ENCODE peak calls at places on chromosome 9, in eight cellular contexts. Q is astrocyte of the spinal cord, K is bronchial epithelial cell, H is Caco-2, O is right atrium auricular region, Y is Peyer's patch, T is A549, P is cardiac fibroblast. N is an unnamed sample.

GRCh38 chr9:117461386-117461785 is 46.5 kb upstream of the ASTN2 start:
- DNase-seq in Q (no peak), K (no peak), H (no peak), O (no peak), Y (no peak), T (no peak), P (no peak), N (no peak)

GRCh38 chr9:105670775-105671174 is 8.5 kb downstream of the TAL2 start:
- DNase-seq in Q (no peak), K (no peak), H (no peak), O (no peak), Y (no peak), T (no peak), P (no peak), N (no peak)

GRCh38 chr9:133331641-133332380 is 4.2 kb downstream of the SURF6 start:
- DNase-seq in Q (no peak), K (no peak), H (no peak), O (no peak), Y (peak), T (no peak), P (no peak), N (no peak)

GRCh38 chr9:93297659-93298497 is 113.9 kb downstream of the WNK2 start:
- DNase-seq in Q (no peak), K (no peak), H (no peak), O (peak), Y (peak), T (no peak), P (no peak), N (no peak)

GRCh38 chr9:23743041-23743440 is 83.0 kb downstream of the ELAVL2 start:
- DNase-seq in Q (no peak), K (no peak), H (no peak), O (no peak), Y (no peak), T (no peak), P (no peak), N (no peak)

GRCh38 chr9:125652771-125653170 is 54.2 kb downstream of the MAPKAP1 start:
- DNase-seq in Q (no peak), K (no peak), H (no peak), O (no peak), Y (no peak), T (no peak), P (no peak), N (no peak)

GRCh38 chr9:130732131-130732530 is 38.6 kb downstream of the EXOSC2 start:
- DNase-seq in Q (no peak), K (no peak), H (no peak), O (no peak), Y (no peak), T (no peak), P (peak), N (peak)

GRCh38 chr9:4796988-4797956 is 4.5 kb downstream of the RCL1 start:
- DNase-seq in Q (peak), K (peak), H (peak), O (no peak), Y (no peak), T (peak), P (peak), N (peak)

GRCh38 chr9:96651626-96652025 is 3.5 kb downstream of the PRXL2C start:
- DNase-seq in Q (peak), K (peak), H (no peak), O (no peak), Y (no peak), T (peak), P (peak), N (peak)

GRCh38 chr9:91811024-91811909 is 138.8 kb downstream of the ROR2 start:
- DNase-seq in Q (no peak), K (no peak), H (no peak), O (no peak), Y (no peak), T (no peak), P (no peak), N (no peak)

GRCh38 chr9:17402309-17402708 is 176.6 kb upstream of the SH3GL2 start:
- DNase-seq in Q (peak), K (peak), H (peak), O (no peak), Y (no peak), T (no peak), P (peak), N (peak)

GRCh38 chr9:103037508-103038477 is 42.7 kb downstream of the CYLC2 start:
- DNase-seq in Q (peak), K (peak), H (no peak), O (no peak), Y (no peak), T (no peak), P (peak), N (no peak)

GRCh38 chr9:110936252-110936651 is 102.0 kb downstream of the LPAR1 start:
- DNase-seq in Q (no peak), K (no peak), H (no peak), O (no peak), Y (no peak), T (no peak), P (no peak), N (no peak)

GRCh38 chr9:127569819-127570401 is 42.2 kb upstream of the STXBP1 start:
- DNase-seq in Q (peak), K (peak), H (no peak), O (no peak), Y (no peak), T (no peak), P (no peak), N (peak)

GRCh38 chr9:113783475-113783874 is 92.6 kb upstream of the ZNF618 start:
- DNase-seq in Q (no peak), K (no peak), H (no peak), O (no peak), Y (no peak), T (no peak), P (no peak), N (no peak)

GRCh38 chr9:97889941-97890557 is 32.3 kb downstream of the TRMO start:
- DNase-seq in Q (no peak), K (no peak), H (peak), O (no peak), Y (peak), T (peak), P (peak), N (peak)

GRCh38 chr9:94780516-94780950 is 54.0 kb downstream of the AOPEP start:
- DNase-seq in Q (no peak), K (peak), H (no peak), O (peak), Y (no peak), T (no peak), P (no peak), N (peak)

GRCh38 chr9:124462739-124463138 is 12.5 kb downstream of the ADGRD2 start:
- DNase-seq in Q (no peak), K (no peak), H (no peak), O (no peak), Y (no peak), T (no peak), P (no peak), N (no peak)

GRCh38 chr9:133372144-133372543 is 3.7 kb downstream of the SURF4 start:
- DNase-seq in Q (no peak), K (no peak), H (no peak), O (no peak), Y (no peak), T (no peak), P (no peak), N (no peak)

GRCh38 chr9:114434878-114435311 is 47.1 kb upstream of the AKNA start:
- DNase-seq in Q (peak), K (peak), H (peak), O (no peak), Y (no peak), T (peak), P (peak), N (peak)

GRCh38 chr9:115015018-115015635 is 84.7 kb upstream of the TNFSF8 start:
- DNase-seq in Q (peak), K (peak), H (peak), O (no peak), Y (peak), T (peak), P (peak), N (peak)

GRCh38 chr9:87147803-87148202 is 200.5 kb upstream of the GAS1 start:
- DNase-seq in Q (no peak), K (no peak), H (no peak), O (no peak), Y (no peak), T (no peak), P (no peak), N (no peak)

GRCh38 chr9:114653556-114654159 is 3.9 kb downstream of the TEX53 start:
- DNase-seq in Q (peak), K (peak), H (peak), O (peak), Y (peak), T (peak), P (peak), N (peak)

GRCh38 chr9:3028535-3028934 is 184.6 kb upstream of the PUM3 start:
- DNase-seq in Q (peak), K (no peak), H (no peak), O (no peak), Y (no peak), T (no peak), P (no peak), N (no peak)

GRCh38 chr9:33452828-33453271 is 5.5 kb upstream of the AQP3 start:
- DNase-seq in Q (peak), K (peak), H (peak), O (no peak), Y (peak), T (peak), P (peak), N (peak)

GRCh38 chr9:116391306-116391900 is 237.8 kb downstream of the PAPPA start:
- DNase-seq in Q (peak), K (peak), H (no peak), O (no peak), Y (no peak), T (no peak), P (peak), N (peak)

GRCh38 chr9:95507456-95508241 is 9.1 kb downstream of the PTCH1 start:
- DNase-seq in Q (peak), K (peak), H (peak), O (no peak), Y (peak), T (peak), P (peak), N (peak)

GRCh38 chr9:125125523-125125922 is 17.8 kb downstream of the SCAI start:
- DNase-seq in Q (peak), K (no peak), H (no peak), O (no peak), Y (no peak), T (no peak), P (peak), N (no peak)

GRCh38 chr9:7172445-7173115 is 414.8 kb downstream of the KDM4C start:
- DNase-seq in Q (peak), K (no peak), H (no peak), O (no peak), Y (no peak), T (no peak), P (peak), N (no peak)

GRCh38 chr9:79362100-79363081 is 209.4 kb upstream of the TLE4 start:
- DNase-seq in Q (peak), K (peak), H (no peak), O (no peak), Y (no peak), T (peak), P (peak), N (peak)

GRCh38 chr9:74533253-74533652 is 36.1 kb downstream of the RORB start:
- DNase-seq in Q (no peak), K (no peak), H (no peak), O (no peak), Y (no peak), T (no peak), P (no peak), N (no peak)

GRCh38 chr9:74534847-74535246 is 37.7 kb downstream of the RORB start:
- DNase-seq in Q (no peak), K (no peak), H (no peak), O (no peak), Y (no peak), T (no peak), P (no peak), N (no peak)
- TF ChIP-seq CTCF in Q (no peak), K (no peak), H (no peak), O (no peak), Y (no peak), T (no peak), P (no peak), N (no peak)

GRCh38 chr9:132244582-132245455 is 83.0 kb downstream of the NTNG2 start:
- DNase-seq in Q (no peak), K (no peak), H (no peak), O (no peak), Y (no peak), T (no peak), P (peak), N (no peak)

GRCh38 chr9:132247942-132248341 is 86.1 kb downstream of the NTNG2 start:
- DNase-seq in Q (no peak), K (no peak), H (no peak), O (no peak), Y (no peak), T (no peak), P (no peak), N (no peak)

GRCh38 chr9:132242621-132243155 is 80.8 kb downstream of the NTNG2 start:
- DNase-seq in Q (no peak), K (no peak), H (no peak), O (no peak), Y (no peak), T (no peak), P (no peak), N (no peak)

GRCh38 chr9:132243156-132244074 is 81.6 kb downstream of the NTNG2 start:
- DNase-seq in Q (no peak), K (peak), H (no peak), O (no peak), Y (no peak), T (no peak), P (no peak), N (peak)

DNA sequence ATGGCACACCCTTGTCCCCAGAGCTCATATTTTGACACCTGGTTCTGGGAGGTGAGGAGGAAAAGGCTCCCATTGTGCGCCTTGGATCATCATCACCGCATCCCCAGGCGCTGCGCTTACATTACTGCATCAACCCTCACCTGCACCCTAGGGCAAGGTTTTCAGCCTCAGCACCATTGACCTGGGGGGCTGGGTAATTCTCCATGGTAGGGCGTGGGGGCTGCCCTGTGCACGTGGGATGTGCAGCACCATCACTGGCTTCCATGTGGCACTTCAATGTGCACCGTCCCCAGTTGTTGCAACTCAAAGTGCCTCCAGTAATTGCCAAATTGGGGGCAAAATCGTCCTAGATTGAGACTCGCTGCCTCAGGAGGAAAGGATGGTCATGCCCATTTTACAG is 83.6 kb downstream of the NTNG2 start:
- DNase-seq in Q (no peak), K (no peak), H (no peak), O (no peak), Y (no peak), T (no peak), P (no peak), N (no peak)
- H3K4me3 ChIP-seq in Q (no peak), K (no peak), H (no peak), O (no peak), Y (no peak), T (no peak), P (no peak), N (no peak)

DNA sequence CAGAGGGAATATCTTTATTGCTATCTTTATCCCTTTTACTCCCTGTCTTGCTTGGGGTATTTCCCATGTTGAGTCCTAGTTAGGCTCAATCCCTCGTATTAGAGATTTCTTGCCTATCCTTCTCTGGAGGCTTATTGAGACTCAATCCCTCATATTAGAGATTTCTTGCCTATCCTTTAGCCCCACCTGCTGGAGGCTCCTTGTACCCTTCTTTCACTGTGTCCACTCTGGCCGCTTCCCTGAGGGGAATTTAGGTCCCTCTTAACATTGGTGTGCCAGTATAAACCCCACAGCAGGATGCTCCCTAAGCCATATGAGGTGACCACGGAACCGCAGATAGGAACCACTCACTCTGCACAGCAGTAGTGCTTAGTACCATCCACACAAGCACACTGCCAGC is 110.7 kb upstream of the MAMDC2 start:
- DNase-seq in Q (no peak), K (peak), H (peak), O (no peak), Y (no peak), T (peak), P (peak), N (no peak)
- TF ChIP-seq CTCF in Q (peak), K (peak), H (peak), O (no peak), Y (no peak), T (peak), P (peak), N (no peak)

GRCh38 chr9:36471359-36471758 is 71.3 kb upstream of the RNF38 start:
- DNase-seq in Q (no peak), K (peak), H (no peak), O (no peak), Y (no peak), T (no peak), P (peak), N (no peak)
- H3K4me3 ChIP-seq in Q (no peak), K (no peak), H (no peak), O (no peak), Y (no peak), T (no peak), P (no peak), N (no peak)

DNA sequence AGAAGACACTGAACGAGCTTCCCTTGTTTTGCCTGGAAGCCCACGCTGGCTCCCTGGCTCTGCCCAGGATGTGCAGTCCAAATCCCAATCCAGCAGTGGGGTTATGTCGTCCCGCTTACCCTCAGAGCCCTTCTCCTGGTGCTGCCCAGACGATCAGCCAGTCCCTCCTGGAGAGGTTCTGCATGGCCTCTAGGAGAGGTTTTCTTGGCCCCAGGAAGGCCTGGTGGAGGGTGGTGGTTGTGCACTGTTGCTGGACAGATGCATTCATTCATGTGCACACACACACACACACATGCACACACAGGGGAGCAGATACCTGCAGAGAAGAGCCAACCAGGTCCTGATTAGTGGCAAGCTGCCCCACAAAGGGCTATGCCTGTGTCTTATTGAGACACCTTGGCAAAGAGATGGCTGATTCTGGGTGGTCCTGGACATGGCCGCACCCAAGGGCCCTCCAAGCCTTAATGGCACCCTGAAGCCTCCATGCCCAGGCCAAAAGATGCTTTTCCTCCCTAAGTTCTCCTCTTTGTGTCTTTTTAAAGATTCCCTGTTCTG is 10.5 kb upstream of the OLFM1 start:
- DNase-seq in Q (no peak), K (no peak), H (no peak), O (no peak), Y (peak), T (no peak), P (no peak), N (no peak)
- TF ChIP-seq CTCF in Q (no peak), K (no peak), H (no peak), O (no peak), Y (no peak), T (no peak), P (no peak), N (no peak)

DNA sequence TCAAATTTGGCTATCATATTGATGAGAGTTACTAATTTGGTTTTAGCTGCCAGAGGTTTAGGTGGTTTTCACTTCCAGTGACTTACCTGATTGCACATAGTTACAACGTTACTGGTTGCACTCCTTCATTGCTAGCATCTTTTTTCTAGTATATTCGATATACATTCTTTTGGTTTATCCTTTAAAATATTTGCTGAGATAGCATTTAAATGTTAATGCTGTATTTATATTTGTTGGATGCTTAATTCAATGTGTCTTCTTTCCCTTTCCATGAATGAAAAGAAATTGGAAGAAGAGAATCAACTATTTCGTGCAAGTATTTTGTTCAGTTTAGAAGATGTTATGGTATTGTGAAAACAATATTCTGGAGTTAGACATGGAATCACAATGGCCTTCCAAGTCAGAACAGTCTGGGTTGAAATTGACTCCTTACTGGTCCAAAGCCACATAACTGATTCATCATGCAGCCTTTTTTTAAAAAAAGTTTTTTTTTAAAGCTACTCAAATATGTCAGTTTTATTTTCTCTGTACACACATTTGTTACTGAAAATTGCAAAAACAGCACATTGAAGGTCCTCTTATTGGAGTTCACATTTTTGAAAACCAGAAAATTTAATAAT is 2.2 kb downstream of the SPIN1 start:
- DNase-seq in Q (no peak), K (no peak), H (no peak), O (no peak), Y (no peak), T (no peak), P (peak), N (no peak)
- H3K4me3 ChIP-seq in Q (no peak), K (no peak), H (no peak), O (no peak), Y (no peak), T (no peak), P (no peak), N (no peak)

GRCh38 chr9:21155501-21155900 is 11.0 kb downstream of the IFNA21 start:
- DNase-seq in Q (peak), K (peak), H (no peak), O (no peak), Y (no peak), T (no peak), P (peak), N (peak)

GRCh38 chr9:21153688-21154608 is 12.3 kb upstream of the IFNW1 start:
- DNase-seq in Q (peak), K (peak), H (peak), O (no peak), Y (no peak), T (no peak), P (peak), N (peak)
- TF ChIP-seq CTCF in Q (peak), K (peak), H (peak), O (no peak), Y (no peak), T (no peak), P (no peak), N (peak)

DNA sequence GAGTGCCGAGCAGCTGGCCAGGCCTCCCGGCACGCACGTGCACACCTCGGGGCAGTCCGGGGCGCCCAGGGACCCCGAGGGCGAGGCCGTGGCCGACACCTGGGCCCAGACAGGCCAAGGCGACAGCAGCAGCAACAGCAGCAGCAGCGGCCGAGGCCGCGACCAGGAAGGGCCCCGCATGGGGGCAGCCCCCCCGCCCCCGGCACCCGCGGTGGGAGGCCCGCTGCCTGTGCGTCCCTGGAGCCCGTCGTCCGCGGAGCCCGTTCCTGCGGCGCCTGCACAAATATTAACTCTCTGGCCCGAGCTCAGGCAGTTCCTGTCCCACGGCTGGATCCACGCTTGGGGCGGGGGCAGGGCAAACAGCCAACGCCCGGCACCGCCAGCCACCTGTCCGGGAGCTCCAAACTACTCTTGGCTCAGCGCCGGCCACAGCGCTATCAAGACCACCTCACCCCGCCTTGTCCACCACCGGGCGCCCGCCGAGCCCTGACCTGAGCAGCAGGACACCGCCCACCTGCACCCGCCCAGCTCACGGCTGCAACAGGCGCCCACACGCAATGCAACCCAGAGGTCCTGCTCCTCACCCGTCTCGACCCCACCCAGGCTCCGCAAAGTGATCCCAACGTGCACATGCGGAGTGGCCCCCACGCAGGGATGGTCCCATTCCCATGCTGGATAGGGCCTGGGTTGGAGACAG is at the start of gene LRRC26:
- DNase-seq in Q (no peak), K (no peak), H (no peak), O (no peak), Y (no peak), T (no peak), P (no peak), N (no peak)
- H3K4me3 ChIP-seq in Q (no peak), K (peak), H (peak), O (peak), Y (peak), T (peak), P (no peak), N (peak)

N was measured in epithelial cell of esophagus.